ENCODE peak calls at places on chromosomes 13 and 19, in four cellular contexts. D is endodermal cell, M is Caco-2, A is mesendoderm. B is an unnamed sample. For H3K4me1, the result is how much of the 10 kb centered on the place peaks cover.

GRCh38 chr13:38045278-38046048 is 175.9 kb upstream of the TRPC4 start:
- DNase-seq in D (peak), M (no peak), A (peak), B (no peak)

GRCh38 chr13:47397739-47398138 is 500.9 kb upstream of the HTR2A start:
- DNase-seq in D (no peak), M (no peak), A (peak), B (no peak)

GRCh38 chr13:113947321-113948033 is 26.4 kb downstream of the C13orf46 start:
- DNase-seq in D (peak), M (no peak), A (peak), B (no peak)

GRCh38 chr13:38308736-38309135 is 40.9 kb upstream of the UFM1 start:
- DNase-seq in D (no peak), M (no peak), A (no peak), B (no peak)

GRCh38 chr19:3433805-3434540 is 46.4 kb downstream of the SMIM24 start:
- DNase-seq in D (no peak), M (no peak), A (no peak), B (no peak)

GRCh38 chr19:17205237-17206140 is 9.7 kb upstream of the USE1 start:
- DNase-seq in D (peak), M (peak), A (peak), B (peak)

GRCh38 chr13:94967183-94968039 is 255.1 kb upstream of the SOX21 start:
- DNase-seq in D (peak), M (no peak), A (peak), B (no peak)

GRCh38 chr13:25633108-25633507 is 261.3 kb downstream of the ATP8A2 start:
- DNase-seq in D (no peak), M (no peak), A (peak), B (no peak)

GRCh38 chr13:27573265-27573664 is 47.1 kb downstream of the LNX2 start:
- DNase-seq in D (no peak), M (no peak), A (no peak), B (no peak)

GRCh38 chr13:40632915-40633314 is 33.5 kb downstream of the FOXO1 start:
- DNase-seq in D (no peak), M (no peak), A (no peak), B (no peak)

GRCh38 chr13:83221256-83221655 is 661.0 kb downstream of the SLITRK1 start:
- DNase-seq in D (no peak), M (no peak), A (peak), B (no peak)

GRCh38 chr13:77918391-77919261 is at the start of gene EDNRB:
- DNase-seq in D (peak), M (no peak), A (peak), B (peak)

GRCh38 chr13:42078113-42078769 is 29.8 kb downstream of the DGKH start:
- DNase-seq in D (peak), M (no peak), A (peak), B (no peak)

GRCh38 chr19:43784981-43785808 is 4.4 kb upstream of the KCNN4 start:
- DNase-seq in D (peak), M (peak), A (peak), B (peak)

GRCh38 chr19:15577184-15577771 is 37.7 kb upstream of the CYP4F8 start:
- DNase-seq in D (peak), M (no peak), A (no peak), B (no peak)

GRCh38 chr19:51654783-51655182 is 8.2 kb upstream of the SIGLEC14 start:
- DNase-seq in D (no peak), M (no peak), A (peak), B (no peak)

GRCh38 chr13:82800391-82800790 is 1081.9 kb downstream of the SLITRK1 start:
- DNase-seq in D (no peak), M (no peak), A (no peak), B (no peak)

GRCh38 chr13:19052180-19052579 is 129.4 kb downstream of the TUBA3C start:
- DNase-seq in D (no peak), M (no peak), A (no peak), B (no peak)

GRCh38 chr19:27821418-27822018 is 1391.4 kb downstream of the UQCRFS1 start:
- DNase-seq in D (no peak), M (no peak), A (no peak), B (no peak)

GRCh38 chr19:32662186-32662585 is 12.8 kb downstream of the ANKRD27 start:
- DNase-seq in D (no peak), M (no peak), A (no peak), B (no peak)

GRCh38 chr19:13060233-13060963 is 42.3 kb downstream of the LYL1 start:
- DNase-seq in D (peak), M (no peak), A (no peak), B (peak)

GRCh38 chr19:36488816-36489138 is 584 bp downstream of the ZNF566 start:
- DNase-seq in D (no peak), M (peak), A (no peak), B (no peak)

GRCh38 chr13:37769078-37769477 is 100.5 kb downstream of the TRPC4 start:
- DNase-seq in D (no peak), M (no peak), A (no peak), B (no peak)

GRCh38 chr19:29480507-29480906 is 45.3 kb upstream of the VSTM2B start:
- DNase-seq in D (peak), M (no peak), A (no peak), B (no peak)

GRCh38 chr13:114069376-114070097 is 62.9 kb downstream of the RASA3 start:
- DNase-seq in D (no peak), M (peak), A (no peak), B (no peak)

GRCh38 chr13:101627556-101627943 is 175.1 kb downstream of the ITGBL1 start:
- DNase-seq in D (no peak), M (no peak), A (no peak), B (no peak)

DNA sequence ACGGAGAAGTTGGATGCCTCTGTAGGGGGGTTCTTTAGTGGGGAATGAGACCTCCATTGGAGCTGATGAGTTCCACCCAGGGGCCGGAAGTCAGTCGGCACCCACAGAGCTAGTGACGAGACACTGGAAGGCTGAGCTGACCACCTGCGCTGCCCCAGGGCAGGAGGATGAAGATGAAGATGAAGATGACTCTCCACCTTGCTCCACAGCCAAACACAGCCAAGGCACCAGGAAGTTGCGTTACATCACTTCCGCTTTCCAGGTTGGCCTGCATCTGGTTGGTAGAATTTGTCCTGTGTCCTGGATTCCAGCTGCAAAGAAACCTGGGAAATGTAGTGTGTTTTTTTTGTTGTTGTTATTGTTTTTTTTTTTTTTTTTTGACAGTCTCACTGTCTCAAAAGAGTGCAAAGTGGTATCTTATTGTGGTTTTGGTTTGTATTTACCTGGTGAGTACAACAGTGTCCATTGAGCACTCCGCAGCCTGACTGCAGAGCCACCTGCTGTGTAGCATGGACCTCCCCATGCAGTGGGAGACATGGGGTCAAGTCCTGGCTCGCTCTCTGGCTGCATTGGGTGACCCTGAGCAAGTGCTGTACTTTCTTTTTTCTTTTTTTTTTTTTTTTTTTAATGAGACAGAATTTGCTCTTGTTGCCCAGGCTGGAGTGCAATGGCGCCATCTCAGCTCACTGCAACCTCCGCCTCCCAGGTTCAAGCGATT is 1.9 kb downstream of the TBC1D17 start:
- DNase-seq in D (no peak), M (no peak), A (peak), B (peak)
- H3K4me1 ChIP-seq in D (under half), M (under half), A (under half), B (under half)

DNA sequence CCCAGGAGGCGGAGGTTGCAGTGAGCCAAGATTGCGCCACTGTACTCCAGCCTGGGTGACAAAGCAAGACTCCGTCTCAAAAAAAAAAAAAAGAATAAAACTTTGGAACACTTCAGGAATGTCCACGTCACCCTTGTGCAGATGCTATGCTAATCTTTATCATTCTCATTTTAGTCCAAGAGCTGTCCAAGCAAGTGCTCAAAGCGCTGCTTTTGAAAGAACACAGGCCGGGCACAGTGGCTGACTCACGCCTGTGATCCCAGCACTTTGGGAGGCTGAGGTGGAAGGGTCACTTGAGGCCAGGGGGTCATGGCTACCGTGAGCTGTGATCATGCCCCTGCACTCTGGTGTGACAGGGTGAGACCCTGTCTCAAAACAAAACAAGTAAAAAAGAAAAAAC is 11.1 kb upstream of the UQCR11 start:
- DNase-seq in D (no peak), M (no peak), A (no peak), B (no peak)
- H3K4me1 ChIP-seq in D (under half), M (under half), A (under half), B (under half)

DNA sequence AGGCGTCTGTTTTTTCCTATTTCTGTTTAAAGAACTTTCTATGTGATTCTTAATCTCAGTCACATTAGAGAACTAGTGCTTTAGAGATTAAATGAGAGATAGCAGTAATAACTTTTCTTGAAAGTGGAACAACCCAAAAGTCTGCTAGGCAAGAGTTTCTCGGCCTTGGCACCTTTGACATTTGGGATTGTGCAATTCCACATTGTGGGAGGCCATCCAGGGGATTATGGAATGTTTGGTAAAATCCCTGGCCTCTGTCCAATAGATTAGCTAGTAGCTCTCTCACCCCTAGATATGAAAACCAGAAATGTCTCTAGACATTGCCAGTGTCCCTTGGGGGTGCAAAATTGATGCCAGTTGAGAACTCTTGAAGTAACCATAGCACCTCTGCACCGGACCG is 45.0 kb upstream of the IL17D start:
- DNase-seq in D (no peak), M (no peak), A (no peak), B (no peak)
- H3K4me1 ChIP-seq in D (under half), M (under half), A (under half), B (under half)

GRCh38 chr19:38900816-38901215 is 1.0 kb downstream of the NFKBIB start:
- DNase-seq in D (no peak), M (no peak), A (no peak), B (no peak)

GRCh38 chr19:38898788-38899446 is 501 bp downstream of the SIRT2 start:
- DNase-seq in D (no peak), M (no peak), A (peak), B (no peak)

GRCh38 chr19:38899447-38900219 is at the start of the genes NFKBIB and SIRT2:
- DNase-seq in D (peak), M (peak), A (peak), B (peak)

GRCh38 chr19:38901683-38902082 is 1.9 kb downstream of the NFKBIB start:
- DNase-seq in D (no peak), M (no peak), A (no peak), B (no peak)

GRCh38 chr19:38900220-38900629 is 456 bp downstream of the NFKBIB start:
- DNase-seq in D (no peak), M (no peak), A (no peak), B (no peak)
- H3K4me1 ChIP-seq in D (under half), M (under half), A (under half), B (under half)

GRCh38 chr13:98328511-98328910 is 151.4 kb upstream of the RNF113B start:
- DNase-seq in D (no peak), M (no peak), A (no peak), B (no peak)
- H3K4me1 ChIP-seq in D (under half), M (under half), A (under half), B (under half)

GRCh38 chr19:42214810-42215209 is 2.7 kb downstream of the DEDD2 start:
- DNase-seq in D (no peak), M (no peak), A (no peak), B (no peak)
- H3K4me1 ChIP-seq in D (under half), M (under half), A (under half), B (half or more)

B was measured in lower lobe of right lung.